ENCODE peak calls at places on chromosomes 2 and 18, in ten cellular contexts. K, C, O, M, F, S, N, G, Y and B are unnamed samples.

GRCh38 chr2:237563816-237564215 is 2.6 kb upstream of the PRLH start:
- DNase-seq in K (no peak), C (no peak), O (no peak), M (peak), F (no peak), S (peak), N (no peak), G (no peak), Y (peak), B (no peak)

GRCh38 chr18:61308009-61308408 is 25.2 kb upstream of the CDH20 start:
- DNase-seq in K (no peak), C (no peak), O (no peak), M (no peak), F (no peak), S (no peak), N (no peak), G (no peak), Y (no peak), B (no peak)

GRCh38 chr2:11155326-11156059 is at the start of gene SLC66A3:
- DNase-seq in K (peak), C (peak), O (no peak), M (no peak), F (peak), S (peak), N (peak), G (no peak), Y (peak), B (no peak)

GRCh38 chr2:39377226-39377939 is 59.7 kb downstream of the MAP4K3 start:
- DNase-seq in K (no peak), C (no peak), O (no peak), M (no peak), F (peak), S (peak), N (no peak), G (no peak), Y (no peak), B (no peak)

GRCh38 chr2:10762651-10763460 is 41.4 kb downstream of the ATP6V1C2 start:
- DNase-seq in K (no peak), C (no peak), O (no peak), M (no peak), F (no peak), S (peak), N (no peak), G (no peak), Y (peak), B (no peak)

GRCh38 chr2:185475868-185476267 is 262.7 kb upstream of the FSIP2 start:
- DNase-seq in K (no peak), C (no peak), O (no peak), M (no peak), F (no peak), S (no peak), N (no peak), G (no peak), Y (no peak), B (no peak)

GRCh38 chr2:127046579-127046978 is 60.4 kb downstream of the BIN1 start:
- DNase-seq in K (no peak), C (no peak), O (no peak), M (no peak), F (no peak), S (no peak), N (no peak), G (no peak), Y (no peak), B (no peak)

GRCh38 chr2:143451622-143452021 is 322.4 kb downstream of the ARHGAP15 start:
- DNase-seq in K (no peak), C (peak), O (no peak), M (no peak), F (no peak), S (no peak), N (no peak), G (peak), Y (peak), B (no peak)

GRCh38 chr2:163132850-163133249 is 294.3 kb upstream of the KCNH7 start:
- DNase-seq in K (no peak), C (peak), O (no peak), M (no peak), F (no peak), S (peak), N (no peak), G (peak), Y (peak), B (no peak)

GRCh38 chr2:14350856-14351255 is 281.7 kb upstream of the LRATD1 start:
- DNase-seq in K (no peak), C (no peak), O (no peak), M (no peak), F (no peak), S (no peak), N (no peak), G (no peak), Y (no peak), B (no peak)

GRCh38 chr2:101113441-101114267 is 37.5 kb downstream of the TBC1D8 start:
- DNase-seq in K (no peak), C (peak), O (peak), M (peak), F (peak), S (peak), N (no peak), G (peak), Y (peak), B (no peak)

GRCh38 chr18:77316641-77317040 is 67.0 kb downstream of the GALR1 start:
- DNase-seq in K (no peak), C (no peak), O (no peak), M (no peak), F (no peak), S (peak), N (no peak), G (no peak), Y (peak), B (no peak)

GRCh38 chr2:106996136-106996769 is 110.3 kb upstream of the ST6GAL2 start:
- DNase-seq in K (no peak), C (no peak), O (no peak), M (no peak), F (no peak), S (no peak), N (no peak), G (no peak), Y (no peak), B (no peak)

GRCh38 chr2:129319422-129319717 is 660.1 kb upstream of the RAB6C start:
- DNase-seq in K (no peak), C (no peak), O (no peak), M (no peak), F (no peak), S (no peak), N (no peak), G (no peak), Y (no peak), B (no peak)

GRCh38 chr2:159251296-159252173 is 35.0 kb downstream of the WDSUB1 start:
- DNase-seq in K (no peak), C (no peak), O (no peak), M (no peak), F (no peak), S (no peak), N (no peak), G (no peak), Y (no peak), B (no peak)

GRCh38 chr2:152320166-152320565 is 14.8 kb upstream of the FMNL2 start:
- DNase-seq in K (no peak), C (no peak), O (no peak), M (no peak), F (no peak), S (peak), N (no peak), G (no peak), Y (peak), B (no peak)

GRCh38 chr18:9017170-9017899 is 85.2 kb upstream of the NDUFV2 start:
- DNase-seq in K (peak), C (peak), O (peak), M (peak), F (peak), S (peak), N (peak), G (peak), Y (peak), B (peak)

GRCh38 chr2:172572981-172573380 is 17.1 kb downstream of the PDK1 start:
- DNase-seq in K (no peak), C (no peak), O (no peak), M (no peak), F (no peak), S (no peak), N (no peak), G (no peak), Y (no peak), B (no peak)

GRCh38 chr18:13137041-13137938 is 81.3 kb upstream of the LDLRAD4 start:
- DNase-seq in K (no peak), C (no peak), O (peak), M (peak), F (peak), S (peak), N (peak), G (no peak), Y (peak), B (peak)

GRCh38 chr18:13137939-13138821 is 80.4 kb upstream of the LDLRAD4 start:
- DNase-seq in K (no peak), C (peak), O (peak), M (peak), F (peak), S (peak), N (peak), G (peak), Y (peak), B (peak)

GRCh38 chr18:13138822-13139139 is 79.8 kb upstream of the LDLRAD4 start:
- DNase-seq in K (no peak), C (no peak), O (no peak), M (no peak), F (no peak), S (no peak), N (no peak), G (no peak), Y (no peak), B (no peak)

GRCh38 chr18:13141209-13141608 is 77.4 kb upstream of the LDLRAD4 start:
- DNase-seq in K (no peak), C (no peak), O (no peak), M (no peak), F (no peak), S (no peak), N (no peak), G (no peak), Y (no peak), B (no peak)

DNA sequence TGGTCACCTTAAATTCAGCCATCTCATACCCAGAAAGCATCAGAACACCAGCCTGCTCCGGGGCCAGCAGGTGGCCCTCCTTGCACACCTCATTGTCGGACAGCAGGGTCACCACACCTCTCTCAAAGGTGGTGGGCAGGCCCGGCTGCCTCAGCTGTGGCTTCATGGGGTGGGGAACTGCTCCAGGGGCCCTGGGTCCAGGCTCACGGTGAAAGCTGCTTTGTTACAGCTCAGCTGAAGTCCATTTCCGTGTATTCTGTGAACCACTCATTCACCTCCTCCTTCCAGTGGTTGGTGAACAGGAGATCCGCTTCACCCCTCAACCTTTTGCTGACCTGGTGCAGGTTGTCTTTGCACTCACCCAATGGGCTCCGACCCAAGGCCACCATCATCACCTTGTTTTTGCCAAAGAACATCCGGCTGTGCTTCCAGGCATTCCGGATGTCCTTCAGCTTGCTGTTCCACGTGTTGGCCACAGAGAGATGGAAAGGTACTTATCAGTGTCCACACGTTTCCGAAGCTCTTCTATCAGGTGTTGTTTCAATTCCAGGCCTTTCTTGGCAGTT is 78.6 kb upstream of the LDLRAD4 start:
- DNase-seq in K (no peak), C (peak), O (no peak), M (peak), F (no peak), S (no peak), N (no peak), G (no peak), Y (no peak), B (no peak)
- TF ChIP-seq CTCF in K (no peak), C (no peak), O (no peak), M (no peak), F (peak), S (no peak), N (no peak), G (no peak), Y (no peak), B (no peak)

GRCh38 chr2:63805412-63805811 is 36.3 kb upstream of the UGP2 start:
- DNase-seq in K (no peak), C (no peak), O (no peak), M (no peak), F (no peak), S (no peak), N (no peak), G (no peak), Y (no peak), B (no peak)
- TF ChIP-seq CTCF in K (no peak), C (no peak), O (no peak), M (no peak), F (no peak), S (no peak), N (no peak), G (no peak), Y (no peak), B (no peak)

GRCh38 chr18:47775961-47776360 is 154.5 kb downstream of the SMAD2 start:
- DNase-seq in K (no peak), C (peak), O (no peak), M (no peak), F (peak), S (peak), N (no peak), G (no peak), Y (peak), B (no peak)
- TF ChIP-seq CTCF in K (peak), C (no peak), O (no peak), M (no peak), F (peak), S (peak), N (no peak), G (no peak), Y (peak), B (no peak)

DNA sequence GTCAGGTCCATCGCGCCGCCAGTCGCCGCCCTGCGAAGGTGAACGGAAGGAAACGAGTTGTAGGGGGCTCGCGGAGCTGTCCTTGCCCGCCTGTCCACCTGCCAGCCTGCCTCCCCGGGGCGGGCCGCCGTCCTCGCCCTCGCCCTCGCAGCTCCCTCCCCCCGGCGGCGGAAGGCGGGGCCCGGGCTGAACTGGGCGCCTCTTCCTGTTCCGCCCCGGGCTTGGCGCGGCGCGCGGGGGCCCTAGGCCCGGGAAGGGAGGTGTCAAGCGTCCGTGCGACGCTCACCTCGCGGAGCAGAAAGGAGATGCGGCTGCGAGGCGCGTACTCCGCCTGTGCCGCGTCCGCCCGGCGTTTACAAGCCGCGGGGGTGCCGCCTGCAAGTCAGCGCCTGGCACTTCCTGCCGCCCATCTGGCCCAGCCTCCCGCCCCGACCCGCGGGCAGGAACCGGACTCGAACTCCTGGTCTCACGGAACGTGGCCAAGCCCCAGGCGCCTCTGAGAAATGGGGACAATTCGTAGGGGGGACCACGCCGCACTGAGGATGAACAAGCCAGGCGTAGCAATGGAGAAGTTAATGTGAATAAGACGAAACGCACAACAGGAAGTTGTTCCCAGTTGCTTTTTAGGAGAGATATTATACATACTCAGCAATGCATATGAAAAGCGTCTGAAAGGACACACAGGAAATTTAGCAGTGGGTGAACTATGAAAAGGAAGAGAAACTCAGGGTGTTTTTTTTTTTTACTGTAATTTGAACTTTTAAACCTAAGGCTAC is at the start of gene CNPPD1:
- DNase-seq in K (peak), C (peak), O (peak), M (peak), F (peak), S (peak), N (peak), G (peak), Y (peak), B (peak)
- TF ChIP-seq CTCF in K (no peak), C (no peak), O (no peak), M (no peak), F (no peak), S (no peak), N (no peak), G (no peak), Y (no peak), B (no peak)

DNA sequence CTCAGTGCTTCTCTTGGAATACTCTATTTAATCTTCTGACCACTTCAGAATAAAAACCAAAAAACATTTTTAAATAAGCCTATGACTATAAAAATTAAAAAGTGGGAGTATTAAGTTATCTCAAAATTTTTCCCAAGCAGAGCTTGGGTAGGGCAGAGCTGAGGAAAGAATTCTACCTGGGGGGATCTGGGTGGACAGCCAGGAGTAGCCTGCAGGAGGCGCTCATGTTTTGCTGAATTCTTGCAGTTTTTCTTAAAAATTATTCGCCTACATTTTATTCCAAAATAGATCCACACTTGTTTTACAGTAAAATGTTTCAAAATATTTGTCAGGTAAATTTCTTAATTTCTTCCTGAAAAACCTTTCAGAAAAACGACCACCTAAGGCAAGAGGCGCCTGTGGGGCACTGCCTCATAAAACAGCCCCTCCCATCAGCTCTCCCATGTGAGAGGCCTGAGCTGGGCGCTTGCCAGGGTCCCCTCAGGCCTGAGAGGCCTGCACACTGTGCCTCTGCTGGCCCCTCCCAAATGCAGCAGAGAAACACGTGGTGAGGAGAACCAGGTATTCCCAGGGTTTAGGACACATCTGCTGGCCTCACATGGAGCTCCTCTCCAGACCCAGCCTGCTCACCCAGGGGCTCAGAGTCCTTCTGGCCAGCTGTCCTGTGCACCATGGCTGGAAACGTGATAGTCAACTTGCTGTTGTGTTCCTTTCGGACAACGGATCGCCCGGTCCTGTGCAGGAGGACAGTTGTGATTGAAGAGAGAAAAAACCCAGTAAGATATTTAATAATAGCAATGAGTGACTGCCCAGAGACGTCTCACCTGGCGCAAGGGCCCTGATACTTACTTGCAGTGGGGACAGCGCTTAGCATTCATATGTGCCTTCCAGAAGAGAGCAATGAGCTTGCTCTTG is 17.5 kb downstream of the POLR1A start:
- DNase-seq in K (no peak), C (no peak), O (no peak), M (no peak), F (no peak), S (no peak), N (no peak), G (no peak), Y (no peak), B (no peak)
- TF ChIP-seq CTCF in K (peak), C (peak), O (no peak), M (no peak), F (peak), S (peak), N (no peak), G (peak), Y (peak), B (no peak)

DNA sequence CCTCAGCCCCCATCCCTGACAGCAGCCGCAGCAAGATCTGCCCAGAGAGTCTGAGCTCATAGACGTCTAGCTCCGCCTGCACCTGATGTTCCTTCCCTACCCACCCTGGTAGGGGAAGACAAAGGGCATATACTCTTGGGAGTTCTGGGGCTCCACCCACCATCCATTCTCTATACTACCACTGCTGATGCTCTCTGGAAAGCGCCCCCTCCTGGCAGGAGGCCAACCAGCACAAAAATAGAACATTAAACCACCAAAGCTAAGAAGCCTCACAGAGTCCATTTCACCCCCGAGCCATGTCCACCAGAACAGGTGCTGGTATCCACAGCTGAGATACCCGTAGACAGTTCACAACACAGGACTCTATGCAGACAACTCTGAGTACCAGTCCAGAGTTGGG is 662.6 kb upstream of the FAM98A start:
- DNase-seq in K (no peak), C (no peak), O (no peak), M (no peak), F (no peak), S (no peak), N (no peak), G (no peak), Y (no peak), B (no peak)
- TF ChIP-seq CTCF in K (no peak), C (no peak), O (no peak), M (no peak), F (no peak), S (no peak), N (no peak), G (no peak), Y (no peak), B (no peak)